ENCODE peak calls at places on chromosomes 6 and 20, in five cellular contexts. D is posterior cingulate gyrus; Q is CD4-positive, alpha-beta T cell; R is fibroblast of lung; K is IMR-90. M is an unnamed sample.

GRCh38 chr6:33761581-33761921 is 14.8 kb upstream of the IP6K3 start:
- DNase-seq in D (no peak), Q (no peak), R (no peak), K (no peak), M (no peak)

GRCh38 chr6:5045417-5045816 is 39.7 kb upstream of the PPP1R3G start:
- DNase-seq in D (no peak), Q (no peak), R (no peak), K (peak), M (no peak)

GRCh38 chr6:167426620-167427019 is 101.7 kb downstream of the TTLL2 start:
- DNase-seq in D (no peak), Q (no peak), R (no peak), K (no peak), M (no peak)

GRCh38 chr6:5351552-5351951 is 90.2 kb downstream of the FARS2 start:
- DNase-seq in D (no peak), Q (no peak), R (no peak), K (no peak), M (no peak)

GRCh38 chr6:31122803-31123706 is 2.8 kb upstream of the CDSN start:
- DNase-seq in D (peak), Q (no peak), R (peak), K (peak), M (no peak)

GRCh38 chr20:23609486-23610109 is 3.9 kb upstream of the CST9 start:
- DNase-seq in D (no peak), Q (no peak), R (no peak), K (no peak), M (no peak)

GRCh38 chr20:64133951-64134407 is 26.6 kb upstream of the NPBWR2 start:
- DNase-seq in D (no peak), Q (no peak), R (no peak), K (no peak), M (no peak)

GRCh38 chr6:157528931-157529653 is 148.1 kb downstream of the ZDHHC14 start:
- DNase-seq in D (no peak), Q (no peak), R (peak), K (no peak), M (no peak)

GRCh38 chr6:31771992-31772358 is 5.2 kb downstream of the VWA7 start:
- DNase-seq in D (no peak), Q (no peak), R (peak), K (peak), M (no peak)

GRCh38 chr6:56649053-56649769 is 6.5 kb upstream of the DST start:
- DNase-seq in D (no peak), Q (no peak), R (peak), K (no peak), M (no peak)

GRCh38 chr20:662289-663192 is 9.5 kb upstream of the SRXN1 start:
- DNase-seq in D (no peak), Q (no peak), R (no peak), K (no peak), M (no peak)

GRCh38 chr6:135094403-135094821 is 39.8 kb upstream of the HBS1L start:
- DNase-seq in D (no peak), Q (peak), R (peak), K (peak), M (no peak)

GRCh38 chr6:36320475-36320874 is 16.2 kb downstream of the BNIP5 start:
- DNase-seq in D (no peak), Q (no peak), R (no peak), K (no peak), M (no peak)

GRCh38 chr6:157726892-157727628 is 96.0 kb upstream of the SNX9 start:
- DNase-seq in D (no peak), Q (no peak), R (no peak), K (no peak), M (no peak)

GRCh38 chr6:38528196-38528965 is 111.3 kb downstream of the BTBD9 start:
- DNase-seq in D (no peak), Q (no peak), R (peak), K (no peak), M (no peak)

GRCh38 chr6:21611485-21611884 is 17.9 kb downstream of the SOX4 start:
- DNase-seq in D (no peak), Q (no peak), R (no peak), K (no peak), M (no peak)

GRCh38 chr6:153031335-153031955 is 28.9 kb upstream of the MTRF1L start:
- DNase-seq in D (no peak), Q (no peak), R (peak), K (peak), M (no peak)

GRCh38 chr6:143027058-143027457 is 33.6 kb upstream of the AIG1 start:
- DNase-seq in D (peak), Q (peak), R (peak), K (peak), M (peak)

GRCh38 chr20:1427457-1428054 is 34.7 kb upstream of the FKBP1A start:
- DNase-seq in D (no peak), Q (no peak), R (no peak), K (peak), M (no peak)

GRCh38 chr6:113190170-113190569 is 667.0 kb upstream of the MARCKS start:
- DNase-seq in D (no peak), Q (no peak), R (no peak), K (no peak), M (no peak)

GRCh38 chr20:51862796-51863195 is 60.5 kb upstream of the SALL4 start:
- DNase-seq in D (no peak), Q (no peak), R (peak), K (peak), M (no peak)

GRCh38 chr6:140193269-140193668 is 818.8 kb upstream of the CITED2 start:
- DNase-seq in D (no peak), Q (no peak), R (peak), K (no peak), M (no peak)

GRCh38 chr6:12033770-12034169 is 21.7 kb downstream of the HIVEP1 start:
- DNase-seq in D (no peak), Q (no peak), R (peak), K (peak), M (no peak)

GRCh38 chr6:13924146-13924948 is 405 bp upstream of the RNF182 start:
- DNase-seq in D (peak), Q (no peak), R (peak), K (peak), M (peak)

GRCh38 chr6:63319911-63320310 is at the start of gene LGSN:
- DNase-seq in D (no peak), Q (no peak), R (no peak), K (no peak), M (no peak)

GRCh38 chr20:32465092-32465900 is 107.2 kb downstream of the ASXL1 start:
- DNase-seq in D (no peak), Q (no peak), R (peak), K (peak), M (no peak)

GRCh38 chr20:4802522-4802921 is 80.8 kb downstream of the PRND start:
- DNase-seq in D (no peak), Q (no peak), R (no peak), K (no peak), M (no peak)

GRCh38 chr6:108174371-108175175 is 8.8 kb downstream of the NR2E1 start:
- DNase-seq in D (no peak), Q (no peak), R (peak), K (peak), M (no peak)

GRCh38 chr20:19265646-19266374 is 53.4 kb downstream of the SLC24A3 start:
- DNase-seq in D (no peak), Q (no peak), R (no peak), K (no peak), M (no peak)

GRCh38 chr6:97697450-97697849 is 414.4 kb upstream of the MMS22L start:
- DNase-seq in D (no peak), Q (no peak), R (peak), K (peak), M (no peak)

GRCh38 chr6:14953806-14954205 is 292.1 kb upstream of the JARID2 start:
- DNase-seq in D (no peak), Q (no peak), R (no peak), K (no peak), M (no peak)

GRCh38 chr6:151024597-151024996 is 159.1 kb downstream of the MTHFD1L start:
- DNase-seq in D (no peak), Q (no peak), R (no peak), K (no peak), M (no peak)

GRCh38 chr20:6121504-6121903 is 1.3 kb downstream of the FERMT1 start:
- DNase-seq in D (no peak), Q (no peak), R (no peak), K (no peak), M (no peak)

GRCh38 chr20:25012616-25013189 is 20.2 kb upstream of the APMAP start:
- DNase-seq in D (no peak), Q (no peak), R (no peak), K (no peak), M (no peak)

GRCh38 chr20:62564456-62565245 is 77.7 kb upstream of the SLCO4A1 start:
- DNase-seq in D (no peak), Q (no peak), R (no peak), K (no peak), M (no peak)

GRCh38 chr6:134734312-134734869 is 215.5 kb downstream of the ALDH8A1 start:
- DNase-seq in D (no peak), Q (no peak), R (no peak), K (no peak), M (no peak)

GRCh38 chr6:113671440-113671839 is 185.7 kb upstream of the MARCKS start:
- DNase-seq in D (no peak), Q (no peak), R (peak), K (peak), M (no peak)